ENCODE peak calls at places on chromosomes 16 and 17, in seven cellular contexts. C, G, L, T, D, X and U are unnamed samples.

GRCh38 chr17:8628609-8629169 is 1.8 kb downstream of the MYH10 start:
- DNase-seq in C (no peak), G (no peak), L (no peak), T (no peak), D (no peak), X (no peak), U (no peak)

GRCh38 chr16:72419638-72420037 is 247.7 kb upstream of the PMFBP1 start:
- DNase-seq in C (no peak), G (no peak), L (no peak), T (no peak), D (no peak), X (no peak), U (no peak)

GRCh38 chr17:32834104-32834503 is 42.8 kb downstream of the MYO1D start:
- DNase-seq in C (no peak), G (no peak), L (no peak), T (no peak), D (no peak), X (no peak), U (no peak)

GRCh38 chr16:27690604-27691003 is 140.7 kb downstream of the KATNIP start:
- DNase-seq in C (no peak), G (peak; percentile 9), L (peak; percentile 32), T (no peak), D (peak; percentile 21), X (peak; percentile 42), U (peak; percentile 45)

GRCh38 chr16:83054302-83054701 is 427.5 kb downstream of the CDH13 start:
- DNase-seq in C (peak; percentile 59), G (no peak), L (no peak), T (no peak), D (no peak), X (no peak), U (no peak)

GRCh38 chr17:49739662-49740271 is 24.2 kb downstream of the FAM117A start:
- DNase-seq in C (peak; percentile 49), G (peak; percentile 99), L (peak; percentile 85), T (no peak), D (no peak), X (peak; percentile 85), U (no peak)

GRCh38 chr16:66858740-66859396 is 14.7 kb downstream of the CA7 start:
- DNase-seq in C (peak; percentile 42), G (no peak), L (no peak), T (no peak), D (no peak), X (no peak), U (peak; percentile 70)

GRCh38 chr16:69233124-69233523 is 46.2 kb downstream of the SNTB2 start:
- DNase-seq in C (no peak), G (no peak), L (no peak), T (no peak), D (no peak), X (no peak), U (no peak)

GRCh38 chr16:30377812-30378235 is 3.2 kb downstream of the MYL11 start:
- DNase-seq in C (peak; percentile 59), G (peak; percentile 88), L (peak; percentile 87), T (no peak), D (no peak), X (peak; percentile 97), U (peak; percentile 86)

GRCh38 chr17:79943354-79944241 is 92.1 kb downstream of the TBC1D16 start:
- DNase-seq in C (no peak), G (no peak), L (no peak), T (no peak), D (no peak), X (peak; percentile 56), U (no peak)

GRCh38 chr16:70432800-70433455 is 6.0 kb downstream of the ST3GAL2 start:
- DNase-seq in C (no peak), G (no peak), L (no peak), T (no peak), D (no peak), X (no peak), U (peak; percentile 73)

GRCh38 chr17:76700290-76700626 is 10.5 kb downstream of the MXRA7 start:
- DNase-seq in C (peak; percentile 72), G (no peak), L (no peak), T (no peak), D (no peak), X (no peak), U (no peak)

GRCh38 chr16:27324851-27325301 is 11.1 kb downstream of the IL4R start:
- DNase-seq in C (no peak), G (no peak), L (no peak), T (no peak), D (no peak), X (no peak), U (no peak)

GRCh38 chr17:2435181-2435741 is 34.4 kb upstream of the MNT start:
- DNase-seq in C (no peak), G (no peak), L (no peak), T (no peak), D (no peak), X (no peak), U (no peak)

GRCh38 chr17:76371656-76372628 is 12.5 kb upstream of the SPHK1 start:
- DNase-seq in C (peak; percentile 99), G (no peak), L (no peak), T (no peak), D (no peak), X (no peak), U (peak; percentile 96)

GRCh38 chr17:59830007-59830630 is 62.6 kb downstream of the TUBD1 start:
- DNase-seq in C (peak; percentile 67), G (no peak), L (peak; percentile 57), T (no peak), D (no peak), X (no peak), U (peak; percentile 73)

GRCh38 chr16:8721693-8722348 is 47.4 kb downstream of the ABAT start:
- DNase-seq in C (no peak), G (no peak), L (no peak), T (no peak), D (no peak), X (no peak), U (no peak)

GRCh38 chr16:58128721-58129096 is 472 bp downstream of the CFAP20 start:
- DNase-seq in C (no peak), G (no peak), L (no peak), T (no peak), D (no peak), X (no peak), U (no peak)

GRCh38 chr17:50800196-50800700 is 32.9 kb upstream of the ANKRD40CL start:
- DNase-seq in C (no peak), G (no peak), L (no peak), T (no peak), D (no peak), X (no peak), U (no peak)

GRCh38 chr16:4179020-4179419 is 62.8 kb upstream of the ADCY9 start:
- DNase-seq in C (peak; percentile 90), G (no peak), L (no peak), T (no peak), D (no peak), X (no peak), U (peak; percentile 43)

GRCh38 chr17:19768046-19768782 is 20.1 kb upstream of the ALDH3A1 start:
- DNase-seq in C (no peak), G (no peak), L (no peak), T (no peak), D (no peak), X (peak; percentile 48), U (no peak)

GRCh38 chr16:88844412-88845118 is 12.2 kb downstream of the GALNS start:
- DNase-seq in C (no peak), G (no peak), L (no peak), T (no peak), D (peak; percentile 67), X (no peak), U (no peak)

GRCh38 chr17:42009170-42009569 is 8.1 kb downstream of the DNAJC7 start:
- DNase-seq in C (no peak), G (no peak), L (no peak), T (no peak), D (no peak), X (no peak), U (no peak)

GRCh38 chr16:80250376-80250775 is 290.4 kb upstream of the DYNLRB2 start:
- DNase-seq in C (no peak), G (no peak), L (no peak), T (no peak), D (no peak), X (no peak), U (peak; percentile 23)

GRCh38 chr17:1709971-1710806 is at the start of gene TLCD2:
- DNase-seq in C (peak; percentile 59), G (no peak), L (no peak), T (no peak), D (peak; percentile 75), X (peak; percentile 84), U (peak; percentile 77)

GRCh38 chr16:85162478-85163277 is 50.4 kb upstream of the CIBAR2 start:
- DNase-seq in C (no peak), G (no peak), L (no peak), T (no peak), D (no peak), X (peak; percentile 89), U (peak; percentile 79)

GRCh38 chr17:61400058-61400785 is 579 bp downstream of the TBX2 start:
- DNase-seq in C (no peak), G (no peak), L (no peak), T (no peak), D (peak; percentile 100), X (peak; percentile 70), U (peak; percentile 61)

GRCh38 chr17:59378621-59379194 is 47.3 kb downstream of the YPEL2 start:
- DNase-seq in C (no peak), G (no peak), L (no peak), T (no peak), D (no peak), X (peak; percentile 87), U (peak; percentile 89)

GRCh38 chr16:82034981-82035612 is at the start of gene HSD17B2:
- DNase-seq in C (peak; percentile 84), G (no peak), L (no peak), T (no peak), D (no peak), X (no peak), U (peak; percentile 19)

GRCh38 chr17:82536220-82537201 is 17.0 kb downstream of the FOXK2 start:
- DNase-seq in C (peak; percentile 78), G (no peak), L (no peak), T (no peak), D (no peak), X (peak; percentile 76), U (peak; percentile 74)

GRCh38 chr17:61211233-61211632 is 188.4 kb upstream of the TBX2 start:
- DNase-seq in C (no peak), G (no peak), L (no peak), T (no peak), D (no peak), X (no peak), U (no peak)

GRCh38 chr16:19883296-19883951 is 1.2 kb downstream of the GPRC5B start:
- DNase-seq in C (no peak), G (no peak), L (peak; percentile 4), T (no peak), D (no peak), X (no peak), U (no peak)